ENCODE peak calls at places on chromosome 1, in four cellular contexts. D is BE2C, R is stomach, E is upper lobe of right lung. Z is an unnamed sample. For H3K4me1, the result is how much of the 10 kb centered on the place peaks cover.

GRCh38 chr1:48470506-48470905 is 1.5 kb downstream of the SPATA6 start:
- DNase-seq in D (no peak), R (peak), E (no peak), Z (no peak)

GRCh38 chr1:156586892-156587477 is 4.6 kb upstream of the NAXE start:
- DNase-seq in R (no peak), D (no peak), E (no peak), Z (no peak)

GRCh38 chr1:236038034-236038433 is 26.9 kb downstream of the NID1 start:
- DNase-seq in E (no peak), R (no peak), D (no peak), Z (no peak)

GRCh38 chr1:78075621-78076020 is 29.9 kb downstream of the GIPC2 start:
- DNase-seq in D (no peak), R (no peak), E (no peak), Z (no peak)

GRCh38 chr1:156310962-156311361 is 11.9 kb upstream of the VHLL start:
- DNase-seq in R (no peak), E (peak), D (no peak), Z (no peak)

GRCh38 chr1:53163291-53163768 is 20.9 kb upstream of the SLC1A7 start:
- DNase-seq in R (no peak), E (no peak), D (no peak), Z (no peak)

GRCh38 chr1:72285074-72285425 is 2.7 kb upstream of the NEGR1 start:
- DNase-seq in E (no peak), D (no peak), R (no peak), Z (no peak)

GRCh38 chr1:99397029-99397428 is 132.7 kb downstream of the PLPPR4 start:
- DNase-seq in R (no peak), E (no peak), D (no peak), Z (no peak)

GRCh38 chr1:230153655-230154296 is 86.7 kb downstream of the GALNT2 start:
- DNase-seq in D (no peak), R (no peak), E (no peak), Z (no peak)

GRCh38 chr1:230152999-230153398 is 86.0 kb downstream of the GALNT2 start:
- DNase-seq in D (no peak), R (no peak), E (no peak), Z (no peak)

GRCh38 chr1:230149751-230150584 is 82.9 kb downstream of the GALNT2 start:
- DNase-seq in D (no peak), R (no peak), E (no peak), Z (peak)

GRCh38 chr1:230155021-230155420 is 88.0 kb downstream of the GALNT2 start:
- DNase-seq in D (no peak), E (no peak), R (no peak), Z (no peak)

GRCh38 chr1:230151924-230152468 is 85.0 kb downstream of the GALNT2 start:
- DNase-seq in E (no peak), R (no peak), D (no peak), Z (no peak)
- H3K4me1 ChIP-seq in E (under half), R (half or more), D (under half), Z (under half)

DNA sequence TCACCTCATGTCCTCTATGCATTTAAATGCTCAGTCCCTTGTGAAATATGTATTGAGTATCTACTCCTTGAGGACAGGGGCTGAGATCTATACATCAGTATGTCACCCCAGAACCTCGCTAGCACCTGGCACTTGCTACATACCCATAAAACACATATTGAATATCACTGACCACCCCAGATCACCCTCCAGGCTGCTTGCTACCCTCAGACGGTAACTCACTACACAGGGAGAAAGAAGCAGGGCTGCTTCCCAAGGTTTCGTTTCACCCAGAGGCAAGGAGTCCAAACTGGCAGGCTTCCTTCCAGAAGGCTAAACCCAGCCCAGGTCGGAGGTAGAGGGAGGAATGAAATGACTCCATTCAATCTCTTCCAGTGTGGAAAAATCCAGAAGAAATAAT is 8.5 kb downstream of the INKA2 start:
- DNase-seq in D (no peak), R (no peak), E (no peak), Z (no peak)
- H3K4me1 ChIP-seq in D (under half), R (half or more), E (under half), Z (under half)

DNA sequence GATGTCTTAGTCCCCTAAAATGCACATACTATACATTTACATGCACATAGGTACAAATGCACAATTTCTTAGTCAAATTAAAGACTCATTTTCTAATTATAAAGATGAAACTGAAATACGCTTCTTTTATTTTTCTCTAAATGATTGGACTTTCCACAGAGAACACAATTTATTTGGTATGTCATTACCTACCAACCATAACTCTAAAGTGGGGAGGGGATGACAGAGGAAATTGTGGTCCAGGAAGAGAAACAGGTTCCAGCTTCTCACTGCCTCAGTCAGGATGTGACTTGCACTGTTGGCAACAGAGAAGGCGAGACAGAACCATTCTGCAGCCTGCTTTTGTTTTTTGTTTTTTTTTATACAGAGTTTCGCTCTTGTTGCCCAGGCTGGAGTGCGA is 1189.2 kb downstream of the PLA2G4A start:
- DNase-seq in E (no peak), R (no peak), D (no peak), Z (no peak)
- H3K4me1 ChIP-seq in E (under half), R (under half), D (under half), Z (under half)

DNA sequence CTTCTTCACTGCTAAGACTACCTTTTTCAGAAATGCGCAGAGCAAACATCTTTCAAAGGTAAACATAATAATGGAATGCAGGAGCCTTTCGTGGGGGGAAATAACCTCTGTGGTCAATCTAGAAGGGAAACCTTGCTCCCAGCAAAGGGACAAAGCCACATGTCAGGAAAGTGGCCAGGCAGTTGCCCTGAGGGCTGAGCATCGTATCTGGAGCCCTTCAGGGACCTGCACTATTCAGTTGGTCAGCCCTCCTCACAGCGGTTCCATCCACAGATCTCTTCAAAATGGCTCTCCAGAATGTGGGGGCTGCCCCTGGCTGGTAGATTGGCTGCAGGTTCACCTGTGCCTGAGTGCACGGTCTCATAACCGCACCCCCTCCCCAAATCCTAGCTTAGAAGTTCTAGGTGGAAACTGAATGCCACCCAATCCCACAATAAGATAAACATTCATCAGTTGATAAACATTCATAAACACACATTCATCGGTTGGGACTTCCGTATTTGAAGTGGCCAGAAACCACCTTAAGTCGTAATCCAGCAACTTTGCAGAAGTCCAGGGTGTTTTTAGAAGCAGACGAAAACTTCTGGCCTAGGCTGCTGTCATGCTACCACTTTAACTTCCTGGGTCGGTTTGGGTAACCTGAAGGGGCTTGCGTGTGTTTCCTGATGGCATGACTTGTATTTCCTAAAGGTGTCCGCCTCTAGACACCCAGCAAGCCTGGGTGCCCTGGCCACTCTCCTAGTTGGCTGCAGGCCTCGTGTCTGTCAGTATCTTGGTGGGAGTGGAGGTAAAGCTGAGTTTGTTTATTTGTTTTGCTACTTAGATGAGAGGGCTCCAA is 50.5 kb downstream of the RASSF5 start:
- DNase-seq in D (no peak), E (no peak), R (peak), Z (peak)
- H3K4me1 ChIP-seq in D (under half), E (half or more), R (half or more), Z (half or more)

GRCh38 chr1:225449774-225450173 is 21.9 kb upstream of the LBR start:
- DNase-seq in R (no peak), D (no peak), E (peak), Z (no peak)
- H3K4me1 ChIP-seq in R (half or more), D (under half), E (under half), Z (under half)

GRCh38 chr1:26536081-26536480 is 6.5 kb downstream of the RPS6KA1 start:
- DNase-seq in R (no peak), E (no peak), D (no peak), Z (no peak)
- H3K4me1 ChIP-seq in R (under half), E (under half), D (under half), Z (half or more)

GRCh38 chr1:102897537-102897936 is 210.8 kb downstream of the COL11A1 start:
- DNase-seq in D (no peak), R (no peak), E (no peak), Z (no peak)
- H3K4me1 ChIP-seq in D (under half), R (under half), E (under half), Z (under half)